ENCODE peak calls at places on chromosome 3, in ten cellular contexts. One of them, this sample, is unnamed.

GRCh38 chr3:71156062-71156665 is 427.4 kb downstream of the FOXP1 start:
- DNase-seq in progenitor cell of endocrine pancreas: no peak
- DNase-seq in cardiac fibroblast: no peak
- DNase-seq in HFFc6: no peak
- DNase-seq in endothelial cell: no peak
- DNase-seq in PC-9: peak; percentile 67
- DNase-seq in thoracic aorta: no peak
- DNase-seq in AG09319: no peak
- DNase-seq in GM10248: no peak
- DNase-seq in CD8-positive, alpha-beta T cell: no peak
- DNase-seq in this sample: no peak

GRCh38 chr3:129593595-129594339 is 12.7 kb downstream of the PLXND1 start:
- DNase-seq in thoracic aorta: no peak
- DNase-seq in endothelial cell: no peak
- DNase-seq in CD8-positive, alpha-beta T cell: peak; percentile 83
- DNase-seq in progenitor cell of endocrine pancreas: peak; percentile 22
- DNase-seq in cardiac fibroblast: peak; percentile 29
- DNase-seq in HFFc6: no peak
- DNase-seq in AG09319: no peak
- DNase-seq in GM10248: no peak
- DNase-seq in PC-9: no peak
- DNase-seq in this sample: no peak

GRCh38 chr3:16906679-16907078 is 21.9 kb downstream of the PLCL2 start:
- DNase-seq in HFFc6: peak; percentile 25
- DNase-seq in thoracic aorta: no peak
- DNase-seq in progenitor cell of endocrine pancreas: no peak
- DNase-seq in endothelial cell: no peak
- DNase-seq in GM10248: no peak
- DNase-seq in AG09319: no peak
- DNase-seq in CD8-positive, alpha-beta T cell: no peak
- DNase-seq in PC-9: no peak
- DNase-seq in cardiac fibroblast: peak; percentile 62
- DNase-seq in this sample: no peak

GRCh38 chr3:52202384-52203077 is 4.6 kb downstream of the ALAS1 start:
- DNase-seq in progenitor cell of endocrine pancreas: no peak
- DNase-seq in GM10248: peak; percentile 44
- DNase-seq in endothelial cell: no peak
- DNase-seq in thoracic aorta: no peak
- DNase-seq in AG09319: no peak
- DNase-seq in CD8-positive, alpha-beta T cell: no peak
- DNase-seq in PC-9: no peak
- DNase-seq in HFFc6: no peak
- DNase-seq in cardiac fibroblast: no peak
- DNase-seq in this sample: no peak

GRCh38 chr3:127323581-127323980 is 35.7 kb upstream of the PRR20G start:
- DNase-seq in GM10248: no peak
- DNase-seq in cardiac fibroblast: no peak
- DNase-seq in progenitor cell of endocrine pancreas: no peak
- DNase-seq in thoracic aorta: no peak
- DNase-seq in AG09319: no peak
- DNase-seq in CD8-positive, alpha-beta T cell: no peak
- DNase-seq in PC-9: no peak
- DNase-seq in endothelial cell: no peak
- DNase-seq in HFFc6: no peak
- DNase-seq in this sample: no peak

GRCh38 chr3:64340636-64341240 is 115.5 kb upstream of the PRICKLE2 start:
- DNase-seq in HFFc6: peak; percentile 75
- DNase-seq in PC-9: no peak
- DNase-seq in endothelial cell: no peak
- DNase-seq in progenitor cell of endocrine pancreas: no peak
- DNase-seq in cardiac fibroblast: peak; percentile 91
- DNase-seq in AG09319: no peak
- DNase-seq in GM10248: no peak
- DNase-seq in thoracic aorta: no peak
- DNase-seq in CD8-positive, alpha-beta T cell: no peak
- DNase-seq in this sample: no peak

GRCh38 chr3:134373942-134374790 is at the start of gene AMOTL2:
- DNase-seq in thoracic aorta: no peak
- DNase-seq in HFFc6: peak; percentile 97
- DNase-seq in PC-9: peak; percentile 86
- DNase-seq in progenitor cell of endocrine pancreas: peak; percentile 89
- DNase-seq in AG09319: peak; percentile 94
- DNase-seq in GM10248: peak; percentile 62
- DNase-seq in endothelial cell: peak; percentile 87
- DNase-seq in CD8-positive, alpha-beta T cell: no peak
- DNase-seq in cardiac fibroblast: peak; percentile 96
- DNase-seq in this sample: peak; percentile 93

GRCh38 chr3:127454051-127454450 is 136.5 kb downstream of the TPRA1 start:
- DNase-seq in endothelial cell: no peak
- DNase-seq in cardiac fibroblast: no peak
- DNase-seq in thoracic aorta: no peak
- DNase-seq in AG09319: no peak
- DNase-seq in GM10248: no peak
- DNase-seq in PC-9: no peak
- DNase-seq in CD8-positive, alpha-beta T cell: no peak
- DNase-seq in progenitor cell of endocrine pancreas: no peak
- DNase-seq in HFFc6: no peak
- DNase-seq in this sample: no peak

GRCh38 chr3:157535667-157536066 is 32.5 kb upstream of the VEPH1 start:
- DNase-seq in cardiac fibroblast: no peak
- DNase-seq in PC-9: no peak
- DNase-seq in progenitor cell of endocrine pancreas: no peak
- DNase-seq in endothelial cell: no peak
- DNase-seq in CD8-positive, alpha-beta T cell: no peak
- DNase-seq in HFFc6: no peak
- DNase-seq in GM10248: no peak
- DNase-seq in AG09319: no peak
- DNase-seq in thoracic aorta: no peak
- DNase-seq in this sample: no peak

GRCh38 chr3:157533298-157533870 is 30.2 kb upstream of the VEPH1 start:
- DNase-seq in GM10248: no peak
- DNase-seq in thoracic aorta: no peak
- DNase-seq in PC-9: no peak
- DNase-seq in progenitor cell of endocrine pancreas: no peak
- DNase-seq in HFFc6: peak; percentile 75
- DNase-seq in cardiac fibroblast: peak; percentile 95
- DNase-seq in endothelial cell: no peak
- DNase-seq in CD8-positive, alpha-beta T cell: no peak
- DNase-seq in AG09319: peak; percentile 43
- DNase-seq in this sample: no peak

GRCh38 chr3:157531771-157532170 is 28.6 kb upstream of the VEPH1 start:
- DNase-seq in PC-9: no peak
- DNase-seq in endothelial cell: no peak
- DNase-seq in thoracic aorta: no peak
- DNase-seq in HFFc6: no peak
- DNase-seq in progenitor cell of endocrine pancreas: no peak
- DNase-seq in cardiac fibroblast: peak; percentile 53
- DNase-seq in GM10248: no peak
- DNase-seq in AG09319: no peak
- DNase-seq in CD8-positive, alpha-beta T cell: no peak
- DNase-seq in this sample: no peak

GRCh38 chr3:157532529-157533297 is 29.5 kb upstream of the VEPH1 start:
- DNase-seq in HFFc6: peak; percentile 85
- DNase-seq in GM10248: peak; percentile 50
- DNase-seq in cardiac fibroblast: peak; percentile 97
- DNase-seq in AG09319: peak; percentile 79
- DNase-seq in PC-9: peak; percentile 80
- DNase-seq in thoracic aorta: no peak
- DNase-seq in CD8-positive, alpha-beta T cell: no peak
- DNase-seq in endothelial cell: peak; percentile 31
- DNase-seq in progenitor cell of endocrine pancreas: peak; percentile 15
- DNase-seq in this sample: no peak

GRCh38 chr3:157534725-157535161 is 31.5 kb upstream of the VEPH1 start:
- DNase-seq in GM10248: no peak
- DNase-seq in AG09319: no peak
- DNase-seq in cardiac fibroblast: no peak
- DNase-seq in HFFc6: no peak
- DNase-seq in thoracic aorta: no peak
- DNase-seq in progenitor cell of endocrine pancreas: no peak
- DNase-seq in endothelial cell: no peak
- DNase-seq in CD8-positive, alpha-beta T cell: no peak
- DNase-seq in PC-9: no peak
- DNase-seq in this sample: no peak
- TF ChIP-seq CTCF in GM10248: no peak
- TF ChIP-seq CTCF in AG09319: no peak
- TF ChIP-seq CTCF in cardiac fibroblast: no peak
- TF ChIP-seq CTCF in HFFc6: peak; percentile 23
- TF ChIP-seq CTCF in thoracic aorta: no peak
- TF ChIP-seq CTCF in progenitor cell of endocrine pancreas: no peak
- TF ChIP-seq CTCF in endothelial cell: no peak
- TF ChIP-seq CTCF in CD8-positive, alpha-beta T cell: no peak
- TF ChIP-seq CTCF in PC-9: no peak
- TF ChIP-seq CTCF in this sample: no peak

DNA sequence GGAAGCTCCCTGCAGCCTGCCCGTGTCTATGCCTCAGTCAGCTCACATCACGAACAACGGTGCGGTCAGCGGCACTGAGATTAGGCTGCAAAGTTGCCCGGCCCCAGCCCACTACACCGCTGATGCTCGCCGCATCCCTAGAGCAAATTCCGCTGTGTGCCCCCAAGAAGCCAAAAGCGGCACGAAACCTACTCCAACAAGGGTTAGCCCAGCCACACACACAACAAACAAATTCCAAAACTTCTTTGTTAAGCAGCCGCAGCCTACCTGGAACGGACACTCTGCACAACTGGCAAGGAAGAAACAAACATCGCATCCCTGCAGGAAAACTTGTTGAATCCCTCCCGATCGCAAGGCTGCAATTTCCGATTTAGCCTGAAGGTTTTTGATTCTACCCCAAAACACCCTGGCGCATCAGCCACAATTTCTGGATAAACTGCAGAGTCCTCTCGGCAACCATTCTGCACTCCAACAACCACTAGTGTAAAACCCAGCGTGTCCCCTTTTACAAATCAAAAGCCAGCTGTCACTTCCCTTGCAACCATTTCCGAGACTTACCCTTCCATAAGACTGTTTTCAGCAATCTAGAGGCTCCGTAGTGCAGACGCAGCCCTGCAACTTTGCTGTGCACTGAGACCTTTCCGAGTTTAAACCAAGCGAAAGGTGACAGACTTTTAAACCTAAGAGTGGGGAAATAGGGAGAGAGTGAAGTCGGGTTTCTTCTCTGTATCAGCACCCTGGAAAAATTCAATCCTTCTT is 425 bp downstream of the ROBO1 start:
- DNase-seq in cardiac fibroblast: peak; percentile 20
- DNase-seq in AG09319: no peak
- DNase-seq in CD8-positive, alpha-beta T cell: no peak
- DNase-seq in HFFc6: no peak
- DNase-seq in PC-9: no peak
- DNase-seq in thoracic aorta: no peak
- DNase-seq in GM10248: no peak
- DNase-seq in endothelial cell: peak; percentile 32
- DNase-seq in progenitor cell of endocrine pancreas: no peak
- DNase-seq in this sample: no peak
- TF ChIP-seq CTCF in cardiac fibroblast: no peak
- TF ChIP-seq CTCF in AG09319: no peak
- TF ChIP-seq CTCF in CD8-positive, alpha-beta T cell: no peak
- TF ChIP-seq CTCF in HFFc6: no peak
- TF ChIP-seq CTCF in PC-9: no peak
- TF ChIP-seq CTCF in thoracic aorta: no peak
- TF ChIP-seq CTCF in GM10248: no peak
- TF ChIP-seq CTCF in endothelial cell: peak; percentile 25
- TF ChIP-seq CTCF in progenitor cell of endocrine pancreas: peak; percentile 46
- TF ChIP-seq CTCF in this sample: no peak

DNA sequence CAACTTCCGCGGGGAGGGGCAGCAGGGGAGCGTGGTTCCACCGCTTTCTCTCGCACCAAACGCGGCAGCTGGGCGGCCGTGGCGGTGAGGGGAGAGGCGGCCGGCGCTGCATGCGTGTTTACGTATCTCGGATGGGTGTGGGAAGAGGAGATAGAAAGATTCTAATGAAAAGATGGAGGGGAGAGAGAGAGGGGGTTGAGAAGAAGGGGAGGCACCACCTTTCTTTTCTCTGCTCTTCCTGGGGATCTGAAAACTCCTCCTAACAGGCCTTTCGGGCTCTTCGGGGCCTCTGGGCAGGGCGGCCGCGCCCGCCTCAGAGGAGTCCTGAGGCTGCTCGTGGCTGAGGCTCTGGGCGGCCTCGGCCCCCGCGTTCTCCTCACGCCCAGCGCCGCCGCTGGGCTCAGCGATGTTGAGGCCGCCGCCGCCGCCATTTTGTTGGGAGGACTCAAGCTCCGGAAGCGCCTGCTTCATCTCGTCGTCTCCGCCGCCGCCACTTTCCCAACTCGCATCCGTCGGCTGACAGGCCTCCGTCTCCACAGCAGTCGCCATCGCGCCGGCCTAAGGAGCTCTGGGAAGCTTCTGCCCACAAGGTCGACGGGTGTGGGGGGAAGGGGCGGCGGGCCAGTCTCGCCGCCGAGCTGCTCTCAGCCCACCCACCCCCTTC is 475 bp downstream of the TASOR start:
- DNase-seq in thoracic aorta: peak; percentile 20
- DNase-seq in AG09319: peak; percentile 30
- DNase-seq in endothelial cell: peak; percentile 71
- DNase-seq in PC-9: peak; percentile 37
- DNase-seq in HFFc6: peak; percentile 54
- DNase-seq in progenitor cell of endocrine pancreas: peak; percentile 45
- DNase-seq in cardiac fibroblast: peak; percentile 73
- DNase-seq in CD8-positive, alpha-beta T cell: peak; percentile 85
- DNase-seq in GM10248: peak; percentile 71
- DNase-seq in this sample: peak; percentile 82
- TF ChIP-seq CTCF in thoracic aorta: no peak
- TF ChIP-seq CTCF in AG09319: no peak
- TF ChIP-seq CTCF in endothelial cell: no peak
- TF ChIP-seq CTCF in PC-9: no peak
- TF ChIP-seq CTCF in HFFc6: peak; percentile 27
- TF ChIP-seq CTCF in progenitor cell of endocrine pancreas: no peak
- TF ChIP-seq CTCF in cardiac fibroblast: peak; percentile 3
- TF ChIP-seq CTCF in CD8-positive, alpha-beta T cell: no peak
- TF ChIP-seq CTCF in GM10248: peak; percentile 4
- TF ChIP-seq CTCF in this sample: no peak

GRCh38 chr3:44865272-44866005 is 3.7 kb downstream of the TMEM42 start:
- DNase-seq in AG09319: no peak
- DNase-seq in progenitor cell of endocrine pancreas: no peak
- DNase-seq in thoracic aorta: no peak
- DNase-seq in endothelial cell: no peak
- DNase-seq in CD8-positive, alpha-beta T cell: no peak
- DNase-seq in PC-9: no peak
- DNase-seq in GM10248: no peak
- DNase-seq in cardiac fibroblast: no peak
- DNase-seq in HFFc6: no peak
- DNase-seq in this sample: no peak

GRCh38 chr3:44861412-44862220 is at the start of gene TMEM42:
- DNase-seq in cardiac fibroblast: peak; percentile 90
- DNase-seq in AG09319: peak; percentile 79
- DNase-seq in endothelial cell: peak; percentile 90
- DNase-seq in HFFc6: peak; percentile 80
- DNase-seq in PC-9: peak; percentile 67
- DNase-seq in GM10248: peak; percentile 97
- DNase-seq in progenitor cell of endocrine pancreas: peak; percentile 87
- DNase-seq in CD8-positive, alpha-beta T cell: peak; percentile 92
- DNase-seq in thoracic aorta: peak; percentile 66
- DNase-seq in this sample: peak; percentile 55

GRCh38 chr3:44862221-44862637 is 517 bp downstream of the TMEM42 start:
- DNase-seq in PC-9: no peak
- DNase-seq in GM10248: no peak
- DNase-seq in CD8-positive, alpha-beta T cell: no peak
- DNase-seq in HFFc6: peak; percentile 7
- DNase-seq in cardiac fibroblast: peak; percentile 40
- DNase-seq in thoracic aorta: no peak
- DNase-seq in AG09319: no peak
- DNase-seq in progenitor cell of endocrine pancreas: no peak
- DNase-seq in endothelial cell: no peak
- DNase-seq in this sample: no peak

GRCh38 chr3:44860117-44860516 is 1.6 kb upstream of the TMEM42 start:
- DNase-seq in AG09319: no peak
- DNase-seq in GM10248: no peak
- DNase-seq in CD8-positive, alpha-beta T cell: no peak
- DNase-seq in cardiac fibroblast: no peak
- DNase-seq in HFFc6: no peak
- DNase-seq in progenitor cell of endocrine pancreas: no peak
- DNase-seq in PC-9: no peak
- DNase-seq in thoracic aorta: no peak
- DNase-seq in endothelial cell: no peak
- DNase-seq in this sample: no peak
- TF ChIP-seq CTCF in AG09319: no peak
- TF ChIP-seq CTCF in GM10248: no peak
- TF ChIP-seq CTCF in CD8-positive, alpha-beta T cell: no peak
- TF ChIP-seq CTCF in cardiac fibroblast: no peak
- TF ChIP-seq CTCF in HFFc6: no peak
- TF ChIP-seq CTCF in progenitor cell of endocrine pancreas: no peak
- TF ChIP-seq CTCF in PC-9: no peak
- TF ChIP-seq CTCF in thoracic aorta: no peak
- TF ChIP-seq CTCF in endothelial cell: no peak
- TF ChIP-seq CTCF in this sample: no peak

This sample was measured in ascending aorta.